ENCODE peak calls at places on chromosome 5, in seven cellular contexts. H is uterus, E is heart right ventricle, S is progenitor cell of endocrine pancreas, N is nephron progenitor cell, Q is AG10803, G is stomach. K is an unnamed sample.

GRCh38 chr5:72920690-72921089 is 35.2 kb upstream of the FCHO2 start:
- DNase-seq in H (no peak), E (no peak), S (no peak), N (no peak), Q (peak), G (no peak), K (no peak)

GRCh38 chr5:127634007-127634406 is 14.9 kb upstream of the CTXN3 start:
- DNase-seq in H (no peak), E (no peak), S (no peak), N (no peak), Q (no peak), G (no peak), K (no peak)

GRCh38 chr5:2387224-2388004 is 364.1 kb downstream of the IRX2 start:
- DNase-seq in H (no peak), E (no peak), S (no peak), N (peak), Q (no peak), G (no peak), K (no peak)

GRCh38 chr5:156256644-156257043 is 70.3 kb upstream of the SGCD start:
- DNase-seq in H (no peak), E (no peak), S (no peak), N (no peak), Q (no peak), G (no peak), K (no peak)

GRCh38 chr5:8478308-8478707 is 609.4 kb downstream of the MTRR start:
- DNase-seq in H (no peak), E (no peak), S (no peak), N (no peak), Q (no peak), G (no peak), K (no peak)

GRCh38 chr5:132557425-132557805 is 638 bp downstream of the RAD50 start:
- DNase-seq in H (peak), E (peak), S (no peak), N (peak), Q (peak), G (peak), K (peak)

GRCh38 chr5:164007062-164007461 is 501.6 kb downstream of the MAT2B start:
- DNase-seq in H (no peak), E (no peak), S (no peak), N (no peak), Q (no peak), G (no peak), K (no peak)

GRCh38 chr5:66144799-66145390 is 795 bp downstream of the SREK1 start:
- DNase-seq in H (no peak), E (no peak), S (no peak), N (peak), Q (peak), G (no peak), K (no peak)

GRCh38 chr5:138544171-138545134 is 1.4 kb upstream of the ETF1 start:
- DNase-seq in H (no peak), E (no peak), S (no peak), N (peak), Q (peak), G (no peak), K (no peak)

GRCh38 chr5:174723979-174724483 is 351 bp upstream of the MSX2 start:
- DNase-seq in H (no peak), E (peak), S (no peak), N (no peak), Q (no peak), G (no peak), K (no peak)

GRCh38 chr5:87154191-87154590 is 113.5 kb upstream of the RASA1 start:
- DNase-seq in H (no peak), E (no peak), S (no peak), N (no peak), Q (no peak), G (no peak), K (no peak)

GRCh38 chr5:112228672-112229071 is 190.4 kb downstream of the EPB41L4A start:
- DNase-seq in H (peak), E (peak), S (no peak), N (no peak), Q (peak), G (peak), K (no peak)

GRCh38 chr5:79346420-79346824 is 110.5 kb downstream of the JMY start:
- DNase-seq in H (no peak), E (no peak), S (no peak), N (no peak), Q (peak), G (no peak), K (no peak)

GRCh38 chr5:111563041-111563822 is 50.9 kb upstream of the STARD4 start:
- DNase-seq in H (no peak), E (no peak), S (no peak), N (no peak), Q (peak), G (no peak), K (no peak)

GRCh38 chr5:164335837-164336236 is 830.4 kb downstream of the MAT2B start:
- DNase-seq in H (no peak), E (no peak), S (no peak), N (no peak), Q (peak), G (no peak), K (no peak)

GRCh38 chr5:141175933-141176332 is 1.7 kb upstream of the PCDHB8 start:
- DNase-seq in H (no peak), E (no peak), S (no peak), N (no peak), Q (no peak), G (no peak), K (no peak)

DNA sequence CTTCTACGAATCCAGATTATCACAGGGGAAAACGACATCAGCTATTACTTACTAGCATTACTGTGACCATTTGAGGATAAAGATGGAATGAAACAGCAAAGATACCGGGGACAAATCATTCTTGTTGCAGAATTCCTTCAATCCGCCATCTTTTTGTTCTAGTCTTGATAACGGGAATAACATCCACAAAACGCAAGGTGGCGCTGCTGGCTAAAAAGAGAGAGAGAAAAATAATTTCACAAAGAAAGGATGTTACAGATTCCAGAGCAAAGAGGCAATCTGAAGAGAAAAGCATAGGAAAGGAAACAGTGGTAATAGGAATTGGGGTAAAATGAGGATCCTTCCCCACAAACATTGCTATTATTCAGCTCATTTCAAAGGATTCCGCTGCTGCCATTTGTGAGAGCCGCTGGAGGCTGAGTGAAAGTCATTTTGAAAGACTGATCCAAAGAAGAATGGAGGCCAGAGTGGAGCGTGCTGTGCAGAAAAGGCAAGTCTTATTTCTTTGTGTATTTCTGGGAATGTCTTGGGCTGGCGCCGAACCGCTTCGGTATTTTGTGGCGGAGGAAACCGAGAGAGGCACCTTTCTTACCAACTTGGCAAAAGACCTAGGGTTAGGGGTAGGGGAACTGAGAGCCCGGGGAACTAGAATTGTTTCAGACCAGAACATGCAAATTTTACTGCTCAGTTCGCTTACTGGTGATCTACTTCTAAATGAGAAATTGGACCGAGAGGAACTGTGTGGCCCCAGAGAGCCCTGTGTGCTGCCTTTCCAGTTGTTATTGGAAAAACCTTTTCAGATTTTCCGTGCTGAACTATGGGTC is at the start of gene PCDHB7:
- DNase-seq in H (peak), E (peak), S (no peak), N (peak), Q (peak), G (no peak), K (peak)
- TF ChIP-seq CTCF in H (no peak), E (peak), S (no peak), N (peak), Q (peak), G (no peak), K (peak)

GRCh38 chr5:15683332-15683731 is 183.4 kb downstream of the FBXL7 start:
- DNase-seq in H (no peak), E (peak), S (no peak), N (peak), Q (no peak), G (no peak), K (peak)
- TF ChIP-seq CTCF in H (no peak), E (peak), S (peak), N (peak), Q (no peak), G (no peak), K (peak)

DNA sequence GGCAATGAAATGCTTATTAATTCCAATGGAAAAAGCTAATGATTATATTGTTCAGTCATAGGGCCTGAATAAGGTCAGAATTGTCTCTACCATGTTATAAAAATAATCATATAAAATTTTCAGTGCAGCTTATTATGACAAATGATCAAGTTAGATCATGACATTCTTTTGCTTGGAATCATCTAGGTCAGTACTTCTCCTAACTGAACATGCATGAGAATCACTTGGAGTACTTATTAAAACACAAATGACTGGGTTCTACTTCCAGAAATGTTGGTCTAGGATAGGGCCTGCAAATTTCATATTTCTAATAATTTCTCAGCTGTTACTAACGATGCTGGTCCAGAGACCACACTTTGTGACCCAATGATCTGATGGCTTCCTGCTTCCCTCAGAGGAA is 806.0 kb upstream of the ZNF608 start:
- DNase-seq in H (no peak), E (no peak), S (no peak), N (no peak), Q (no peak), G (no peak), K (no peak)
- TF ChIP-seq CTCF in H (no peak), E (no peak), S (no peak), N (no peak), Q (no peak), G (no peak), K (no peak)

DNA sequence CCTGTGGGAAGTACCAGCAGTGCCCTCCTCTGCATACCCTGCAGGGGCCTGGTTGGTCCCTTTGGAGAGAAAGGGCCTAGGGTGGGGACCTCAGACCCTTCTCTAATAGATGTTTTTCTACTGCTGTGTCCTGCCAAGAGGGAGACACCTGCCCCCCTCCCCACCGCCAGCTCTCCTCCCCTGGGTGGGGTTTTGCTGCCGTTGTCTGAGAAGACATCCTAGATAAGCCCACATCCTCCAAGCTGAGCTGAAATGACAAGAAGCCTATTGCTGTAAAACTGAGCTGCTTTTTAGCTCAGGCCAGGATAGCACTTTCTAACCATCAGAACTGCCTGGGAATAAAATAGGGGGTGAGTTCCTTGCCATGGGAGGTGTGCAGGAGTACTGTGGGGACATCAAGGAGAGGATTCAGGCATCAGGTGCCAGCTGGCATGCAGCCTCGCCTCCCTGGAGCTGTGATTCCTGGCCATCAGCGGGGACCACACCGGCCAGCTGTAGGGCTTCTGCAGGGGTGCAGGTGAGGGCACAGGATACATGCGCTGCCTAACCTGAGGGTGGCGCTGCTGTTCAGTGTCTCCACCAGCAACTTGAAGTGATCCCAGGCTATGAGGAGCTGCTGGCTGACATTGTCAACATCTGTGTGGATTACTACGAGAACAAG is 37.9 kb downstream of the CYFIP2 start:
- DNase-seq in H (no peak), E (peak), S (no peak), N (peak), Q (no peak), G (no peak), K (peak)
- TF ChIP-seq CTCF in H (no peak), E (peak), S (peak), N (peak), Q (no peak), G (no peak), K (no peak)

DNA sequence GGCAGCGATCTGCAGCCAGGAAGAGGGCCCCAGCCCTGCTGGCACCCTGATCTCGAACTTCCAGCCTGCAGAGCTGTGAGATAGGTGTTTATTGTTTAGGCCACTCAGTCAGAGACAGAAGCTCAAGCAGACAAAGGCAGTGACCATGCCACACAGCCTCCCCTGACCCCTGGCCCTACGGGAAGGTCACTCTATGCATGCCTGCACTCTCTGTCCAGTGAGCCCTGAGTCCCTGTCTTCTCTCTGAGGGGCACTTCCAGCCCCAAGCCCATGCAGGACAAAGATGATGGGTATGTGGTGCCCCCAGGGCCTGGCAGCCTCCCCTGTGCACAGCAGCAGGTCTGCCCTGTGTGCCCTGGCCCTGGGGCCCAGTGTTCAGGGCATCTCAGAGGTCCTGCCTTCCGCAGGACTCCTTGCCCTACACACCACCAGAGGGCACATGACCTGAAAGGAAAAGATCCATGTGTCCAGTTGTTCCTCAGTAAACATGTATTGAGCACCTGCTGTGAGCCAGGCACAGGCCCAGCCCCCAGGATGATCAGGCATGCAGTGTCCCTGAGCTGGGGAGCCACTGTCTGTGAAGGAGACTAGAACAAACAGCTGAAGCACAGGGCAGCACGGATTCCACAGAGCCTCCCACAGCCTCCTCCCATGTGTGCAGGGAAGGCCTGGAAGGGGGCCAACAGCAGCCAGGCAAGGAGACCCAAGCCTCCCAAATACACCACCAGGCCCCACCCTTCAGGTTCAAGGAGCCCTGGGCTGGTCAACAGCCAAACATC is 109.3 kb downstream of the ATPSCKMT start:
- DNase-seq in H (no peak), E (no peak), S (no peak), N (no peak), Q (peak), G (no peak), K (peak)
- TF ChIP-seq CTCF in H (no peak), E (no peak), S (peak), N (no peak), Q (peak), G (no peak), K (peak)

K was measured in endothelial cell.